ENCODE peak calls at places on chromosome 20, in ten cellular contexts. Q, E, B, L, U, H, Z, G, R and J are unnamed samples.
A peak's percentile ranks its signal among the peaks of the same experiment; 100 is the strongest.

GRCh38 chr20:57061058-57061900 is 205.2 kb downstream of the BMP7 start:
- DNase-seq in R (no peak), U (no peak), G (peak; percentile 39), Q (no peak), B (no peak), H (peak; percentile 81), Z (peak; percentile 30), L (no peak), E (no peak), J (no peak)

GRCh38 chr20:50068041-50068651 is 44.8 kb downstream of the UBE2V1 start:
- DNase-seq in L (no peak), Z (no peak), H (no peak), G (no peak), E (no peak), U (no peak), B (no peak), R (no peak), Q (no peak), J (no peak)

GRCh38 chr20:33576432-33576883 is 85.7 kb upstream of the C20orf144 start:
- DNase-seq in L (peak; percentile 5), R (peak; percentile 72), Q (no peak), B (no peak), H (no peak), U (no peak), G (peak; percentile 28), Z (no peak), E (no peak), J (no peak)

GRCh38 chr20:64161595-64162238 is 2.5 kb upstream of the MYT1 start:
- DNase-seq in Q (peak; percentile 11), G (peak; percentile 71), H (no peak), U (no peak), B (no peak), L (peak; percentile 38), Z (peak; percentile 63), R (no peak), E (no peak), J (no peak)

GRCh38 chr20:2585811-2586210 is 49.4 kb downstream of the TMC2 start:
- DNase-seq in E (peak; percentile 54), B (no peak), R (no peak), U (peak; percentile 61), Q (no peak), H (no peak), L (peak; percentile 72), G (no peak), Z (no peak), J (no peak)

GRCh38 chr20:61168605-61169004 is 83.5 kb upstream of the CDH4 start:
- DNase-seq in E (no peak), G (no peak), H (no peak), Z (no peak), R (no peak), B (no peak), L (no peak), U (no peak), Q (no peak), J (no peak)

GRCh38 chr20:47748851-47749250 is 36.4 kb downstream of the SULF2 start:
- DNase-seq in G (no peak), U (no peak), H (no peak), R (peak; percentile 61), B (no peak), Z (no peak), L (no peak), E (no peak), Q (no peak), J (no peak)

GRCh38 chr20:7714549-7714948 is 225.7 kb downstream of the HAO1 start:
- DNase-seq in H (no peak), U (no peak), Q (no peak), G (peak; percentile 4), B (no peak), R (no peak), E (no peak), L (no peak), Z (peak; percentile 70), J (no peak)

GRCh38 chr20:49397525-49397924 is 84.9 kb downstream of the KCNB1 start:
- DNase-seq in B (no peak), Z (no peak), L (peak; percentile 25), G (no peak), Q (no peak), E (no peak), R (no peak), H (peak; percentile 33), U (peak; percentile 85), J (no peak)

GRCh38 chr20:3890999-3891929 is 2.1 kb downstream of the PANK2 start:
- DNase-seq in U (no peak), Q (no peak), B (no peak), L (no peak), H (no peak), E (no peak), R (no peak), G (no peak), Z (no peak), J (no peak)

GRCh38 chr20:42370086-42370485 is 751.9 kb upstream of the CHD6 start:
- DNase-seq in H (no peak), R (no peak), Q (no peak), U (no peak), B (no peak), Z (no peak), L (no peak), E (no peak), G (no peak), J (no peak)

GRCh38 chr20:20363449-20364015 is 4.4 kb upstream of the INSM1 start:
- DNase-seq in G (no peak), L (no peak), Q (no peak), H (no peak), Z (no peak), B (no peak), R (no peak), U (no peak), E (no peak), J (no peak)

GRCh38 chr20:52025938-52026337 is 165.6 kb downstream of the ZFP64 start:
- DNase-seq in H (no peak), Q (no peak), R (no peak), E (no peak), B (no peak), G (no peak), Z (no peak), L (peak; percentile 57), U (no peak), J (no peak)

GRCh38 chr20:38833857-38834164 is 28.3 kb downstream of the PPP1R16B start:
- DNase-seq in G (no peak), E (no peak), Z (no peak), H (no peak), L (no peak), U (no peak), Q (no peak), B (no peak), R (no peak), J (no peak)

GRCh38 chr20:32982617-32983458 is 21.4 kb downstream of the SUN5 start:
- DNase-seq in E (no peak), H (no peak), B (no peak), U (no peak), G (peak; percentile 40), R (no peak), Z (no peak), Q (no peak), L (no peak), J (no peak)

GRCh38 chr20:58471161-58471834 is 43.9 kb downstream of the APCDD1L start:
- DNase-seq in U (no peak), L (peak; percentile 15), R (no peak), E (peak; percentile 12), B (no peak), Z (no peak), H (no peak), Q (no peak), G (no peak), J (no peak)

GRCh38 chr20:46939031-46939430 is 44.4 kb downstream of the EYA2 start:
- DNase-seq in E (no peak), G (peak; percentile 21), U (no peak), L (no peak), Z (peak; percentile 26), Q (no peak), H (no peak), B (no peak), R (no peak), J (no peak)

GRCh38 chr20:31841928-31842327 is 3.5 kb downstream of the FOXS1 start:
- DNase-seq in B (no peak), G (peak; percentile 77), R (no peak), L (peak; percentile 66), E (no peak), Z (peak; percentile 76), Q (no peak), H (no peak), U (peak; percentile 88), J (no peak)

GRCh38 chr20:44653536-44653935 is 2.0 kb upstream of the ADA start:
- DNase-seq in L (no peak), G (no peak), H (no peak), R (no peak), Q (no peak), Z (no peak), E (no peak), U (no peak), B (no peak), J (no peak)

GRCh38 chr20:44866703-44867335 is 18.7 kb upstream of the YWHAB start:
- DNase-seq in Q (no peak), B (no peak), E (no peak), H (no peak), G (no peak), Z (no peak), U (no peak), R (no peak), L (no peak), J (no peak)

GRCh38 chr20:17648306-17648646 is 33.8 kb downstream of the RRBP1 start:
- DNase-seq in R (no peak), Z (no peak), B (no peak), G (no peak), U (no peak), L (no peak), E (no peak), H (no peak), Q (no peak), J (no peak)

GRCh38 chr20:48807586-48808381 is 20.0 kb downstream of the PREX1 start:
- DNase-seq in B (peak; percentile 76), L (no peak), Q (no peak), R (no peak), E (no peak), U (no peak), Z (no peak), G (no peak), H (no peak), J (no peak)

GRCh38 chr20:47648943-47649342 is 136.3 kb downstream of the SULF2 start:
- DNase-seq in U (no peak), B (no peak), R (no peak), G (no peak), E (no peak), Q (no peak), L (no peak), H (no peak), Z (no peak), J (no peak)

GRCh38 chr20:51596656-51597388 is 54.3 kb upstream of the NFATC2 start:
- DNase-seq in R (no peak), Z (no peak), U (no peak), L (no peak), B (no peak), G (no peak), Q (no peak), E (no peak), H (no peak), J (no peak)

GRCh38 chr20:38298768-38299288 is 5.1 kb upstream of the BPI start:
- DNase-seq in G (no peak), R (no peak), L (peak; percentile 48), Z (no peak), Q (no peak), E (peak; percentile 67), U (no peak), H (no peak), B (no peak), J (no peak)

GRCh38 chr20:776165-776564 is 7.9 kb upstream of the SLC52A3 start:
- DNase-seq in E (no peak), R (no peak), B (no peak), Z (no peak), L (no peak), G (no peak), U (no peak), Q (no peak), H (no peak), J (no peak)

GRCh38 chr20:1881240-1881835 is 13.9 kb upstream of the SIRPA start:
- DNase-seq in B (no peak), R (no peak), L (no peak), Q (no peak), H (no peak), U (no peak), Z (peak; percentile 45), G (no peak), E (no peak), J (no peak)

GRCh38 chr20:30503992-30504570 is 753.4 kb upstream of the DEFB115 start:
- DNase-seq in B (no peak), E (no peak), G (no peak), U (no peak), Q (no peak), H (no peak), L (no peak), R (no peak), Z (no peak), J (no peak)